ENCODE peak calls at places on chromosomes 11 and 22, in eight cellular contexts. D is neural progenitor cell, F is A549, X is adrenal gland, L is transverse colon, O is right atrium auricular region, Q is mammary epithelial cell, Z is colonic mucosa. N is an unnamed sample.

GRCh38 chr22:17748555-17749353 is 25.5 kb downstream of the BID start:
- DNase-seq in L (no peak), F (no peak), O (no peak), X (no peak), Z (no peak), D (peak; percentile 71), Q (no peak), N (no peak)

GRCh38 chr11:128927683-128928336 is 14.9 kb downstream of the TP53AIP1 start:
- DNase-seq in L (no peak), X (no peak), F (no peak), Z (no peak), Q (no peak), O (no peak), D (no peak), N (no peak)

GRCh38 chr11:34525887-34526657 is 12.5 kb upstream of the ELF5 start:
- DNase-seq in O (no peak), L (no peak), Q (no peak), Z (no peak), D (no peak), X (no peak), F (no peak), N (no peak)

GRCh38 chr11:65301491-65302329 is 13.0 kb upstream of the CDC42EP2 start:
- DNase-seq in O (no peak), Z (no peak), L (peak; percentile 31), F (no peak), D (peak; percentile 78), X (no peak), Q (no peak), N (peak; percentile 79)

GRCh38 chr11:121608545-121609098 is 155.9 kb upstream of the SORL1-AS1 start:
- DNase-seq in D (no peak), F (no peak), L (no peak), X (no peak), O (no peak), Q (no peak), Z (no peak), N (no peak)

GRCh38 chr11:128692750-128693578 is 908 bp upstream of the FLI1 start:
- DNase-seq in F (no peak), L (peak; percentile 27), Z (no peak), D (peak; percentile 60), X (no peak), O (no peak), Q (peak; percentile 52), N (no peak)

GRCh38 chr11:70206226-70206785 is 3.2 kb downstream of the FADD start:
- DNase-seq in L (no peak), D (no peak), Q (no peak), X (no peak), O (no peak), Z (no peak), F (no peak), N (no peak)

GRCh38 chr22:30354644-30355043 is 2.0 kb downstream of the SF3A1 start:
- DNase-seq in L (no peak), F (no peak), Z (no peak), D (no peak), Q (no peak), O (no peak), X (peak; percentile 51), N (no peak)

GRCh38 chr11:47111318-47111804 is 65.3 kb downstream of the ARFGAP2 start:
- DNase-seq in X (no peak), Z (no peak), O (no peak), Q (no peak), L (no peak), F (no peak), D (no peak), N (no peak)

GRCh38 chr11:6988506-6988905 is 31.6 kb downstream of the ZNF214 start:
- DNase-seq in F (no peak), Q (no peak), X (no peak), L (no peak), D (no peak), O (no peak), Z (no peak), N (no peak)

GRCh38 chr11:75597636-75598035 is 35.6 kb downstream of the SERPINH1 start:
- DNase-seq in X (no peak), F (peak; percentile 56), O (no peak), Q (peak; percentile 24), Z (no peak), D (peak; percentile 80), L (no peak), N (peak; percentile 47)

GRCh38 chr22:46287873-46288751 is 8.6 kb upstream of the GTSE1 start:
- DNase-seq in D (no peak), L (peak; percentile 66), Z (no peak), F (no peak), Q (no peak), X (peak; percentile 48), O (no peak), N (no peak)

DNA sequence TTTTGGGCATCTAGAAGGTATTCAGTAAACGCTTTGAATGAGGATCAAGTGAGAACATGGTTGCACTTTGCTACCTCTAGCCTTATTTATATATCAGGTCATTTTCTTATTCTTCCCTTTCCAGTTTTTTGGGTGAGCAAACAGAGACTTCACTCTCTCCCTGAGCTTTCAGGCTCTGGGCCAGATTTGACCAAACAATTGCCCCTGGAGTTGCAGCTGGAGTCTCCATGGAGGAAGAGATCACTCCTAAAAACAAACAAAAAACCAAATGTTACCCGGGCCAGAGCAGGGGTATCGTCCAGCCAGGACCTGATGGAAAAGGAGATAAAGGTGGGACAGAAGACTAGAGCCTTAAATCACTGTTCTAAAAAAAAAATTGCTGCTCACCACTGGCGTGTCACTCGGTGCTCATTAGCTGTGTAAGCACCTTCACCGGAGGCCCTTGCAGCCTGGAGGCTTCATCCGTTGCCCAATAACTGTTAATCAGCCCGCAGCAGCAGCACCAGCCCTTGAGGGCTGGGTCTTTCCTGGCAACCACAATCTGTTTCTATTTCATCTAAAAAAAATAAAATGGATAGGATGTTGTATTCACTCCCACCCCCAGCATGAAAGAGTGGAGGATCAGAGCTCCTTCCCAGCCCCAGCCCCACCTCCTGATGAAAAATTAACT is 125.0 kb downstream of the PKNOX2 start:
- DNase-seq in Q (no peak), D (no peak), O (no peak), F (no peak), Z (no peak), L (no peak), X (no peak), N (peak; percentile 44)
- H3K27ac ChIP-seq in Q (no peak overlapping the region), D (no peak overlapping the region), O (no peak overlapping the region), F (no peak overlapping the region), Z (no peak overlapping the region), L (no peak overlapping the region), X (no peak overlapping the region), N (no peak overlapping the region)

GRCh38 chr22:45238431-45239377 is 2.0 kb downstream of the KIAA0930 start:
- DNase-seq in O (no peak), F (no peak), X (peak; percentile 65), Z (no peak), L (no peak), D (no peak), Q (no peak), N (no peak)
- H3K4me3 ChIP-seq in O (no peak overlapping the region), F (no peak overlapping the region), X (no peak overlapping the region), Z (no peak overlapping the region), L (no peak overlapping the region), D (no peak overlapping the region), Q (no peak overlapping the region), N (no peak overlapping the region)

DNA sequence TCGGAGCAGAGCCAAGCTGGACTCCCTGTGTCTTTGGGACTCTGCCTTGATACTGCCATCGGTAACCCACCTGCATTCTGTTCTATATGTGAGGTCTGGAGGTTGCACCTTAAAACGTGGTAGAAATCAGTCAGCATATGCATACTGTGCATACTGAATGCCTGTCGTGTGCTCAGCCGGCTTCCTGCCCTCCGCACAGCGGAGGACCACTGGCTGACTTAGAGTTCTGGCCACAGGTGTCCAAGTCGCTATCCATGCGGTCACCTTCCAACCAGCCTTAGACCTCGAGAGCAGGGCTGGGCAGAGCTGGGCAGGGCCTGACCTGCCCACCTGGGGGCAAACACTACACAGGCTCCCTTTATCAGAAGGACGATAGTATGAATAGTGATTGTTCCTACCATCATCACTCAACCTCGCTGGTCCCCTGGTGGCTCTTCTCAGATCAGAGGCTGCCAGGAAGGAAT is 3.8 kb downstream of the TBC1D10C start:
- DNase-seq in F (no peak), D (no peak), Q (no peak), Z (no peak), O (no peak), L (no peak), X (no peak), N (no peak)
- H3K4me1 ChIP-seq in F (no peaks in the 10 kb centered on the region), D (peaks cover 25% of the 10 kb centered on the region), Q (peaks cover 6% of the 10 kb centered on the region), Z (no peaks in the 10 kb centered on the region), O (no peaks in the 10 kb centered on the region), L (peaks cover 12% of the 10 kb centered on the region), X (peaks cover 3% of the 10 kb centered on the region), N (no peaks in the 10 kb centered on the region)

GRCh38 chr22:28398355-28398754 is 281.3 kb downstream of the TTC28 start:
- DNase-seq in O (no peak), F (no peak), L (no peak), Q (no peak), X (no peak), D (no peak), Z (no peak), N (no peak)

GRCh38 chr22:28397324-28397723 is 282.3 kb downstream of the TTC28 start:
- DNase-seq in F (no peak), D (no peak), X (no peak), L (no peak), O (no peak), Q (no peak), Z (no peak), N (no peak)

GRCh38 chr22:28398987-28399386 is 280.7 kb downstream of the TTC28 start:
- DNase-seq in Z (no peak), Q (no peak), O (no peak), D (no peak), L (no peak), X (no peak), F (no peak), N (no peak)

GRCh38 chr22:28402539-28402938 is 277.1 kb downstream of the TTC28 start:
- DNase-seq in Q (no peak), X (no peak), F (no peak), Z (no peak), D (no peak), L (no peak), O (no peak), N (no peak)

GRCh38 chr22:28402066-28402465 is 277.6 kb downstream of the TTC28 start:
- DNase-seq in D (no peak), Z (no peak), L (no peak), X (no peak), Q (no peak), O (no peak), F (no peak), N (no peak)
- H3K27ac ChIP-seq in D (no peak overlapping the region), Z (no peak overlapping the region), L (no peak overlapping the region), X (no peak overlapping the region), Q (no peak overlapping the region), O (no peak overlapping the region), F (no peak overlapping the region), N (no peak overlapping the region)

DNA sequence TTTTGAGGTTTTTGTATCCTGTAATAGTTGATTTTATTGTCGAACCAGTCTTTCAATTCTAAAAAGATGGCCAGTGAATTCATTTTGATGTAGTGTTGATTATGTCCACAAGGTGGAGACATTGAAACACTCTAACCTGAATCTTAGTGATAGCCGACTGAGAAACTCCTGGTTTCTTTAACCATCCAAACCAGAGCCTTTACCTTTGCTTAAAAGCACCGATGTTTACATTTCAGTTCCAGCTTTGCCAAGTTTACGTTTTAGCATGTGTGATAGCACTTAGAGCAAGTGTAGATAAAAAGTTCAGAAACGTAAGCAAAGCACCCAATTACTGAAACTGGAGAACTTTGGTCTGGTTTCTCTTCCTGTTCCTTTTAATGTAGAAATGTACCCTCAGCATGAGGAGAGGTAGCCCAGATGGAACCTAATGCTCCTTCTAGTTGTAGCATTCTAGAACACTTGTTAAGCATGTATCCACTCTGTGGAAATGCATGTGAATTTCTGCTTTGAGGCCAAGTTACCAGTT is 208.7 kb downstream of the DBX1 start:
- DNase-seq in Z (no peak), X (no peak), F (peak; percentile 35), Q (peak; percentile 62), O (no peak), D (peak; percentile 77), L (no peak), N (peak; percentile 66)
- H3K4me3 ChIP-seq in Z (no peak overlapping the region), X (no peak overlapping the region), F (no peak overlapping the region), Q (no peak overlapping the region), O (no peak overlapping the region), D (no peak overlapping the region), L (no peak overlapping the region), N (no peak overlapping the region)

GRCh38 chr11:68322031-68322388 is 9.6 kb downstream of the LRP5 start:
- DNase-seq in X (no peak), Z (no peak), Q (no peak), D (no peak), F (no peak), L (no peak), O (no peak), N (no peak)
- H3K4me1 ChIP-seq in X (peaks cover 43% of the 10 kb centered on the region), Z (peaks cover 13% of the 10 kb centered on the region), Q (peaks cover 28% of the 10 kb centered on the region), D (peaks cover 18% of the 10 kb centered on the region), F (peaks cover 30% of the 10 kb centered on the region), L (peaks cover 37% of the 10 kb centered on the region), O (no peaks in the 10 kb centered on the region), N (peaks cover 9% of the 10 kb centered on the region)